ENCODE peak calls at places on chromosomes 16 and 17, in five cellular contexts. E is cardiac muscle cell; G is naive thymus-derived CD4-positive, alpha-beta T cell; B is uterus; Y is left ventricle myocardium inferior. X is an unnamed sample. For H3K4me1, the result is how much of the 10 kb centered on the place peaks cover.

GRCh38 chr17:34581446-34582184 is 2.2 kb downstream of the TMEM132E start:
- DNase-seq in B (no peak), E (peak), Y (no peak), G (no peak), X (no peak)

GRCh38 chr17:31413871-31414589 is 22.6 kb downstream of the RAB11FIP4 start:
- DNase-seq in G (no peak), B (no peak), Y (no peak), E (no peak), X (no peak)

GRCh38 chr17:15341385-15341849 is at the start of gene TEKT3:
- DNase-seq in B (peak), E (peak), Y (peak), G (no peak), X (peak)

GRCh38 chr17:36993227-36993626 is 44.5 kb downstream of the AATF start:
- DNase-seq in E (no peak), Y (no peak), B (no peak), G (no peak), X (no peak)

GRCh38 chr17:21275579-21276339 is 8.8 kb upstream of the MAP2K3 start:
- DNase-seq in Y (peak), G (peak), B (peak), E (peak), X (peak)

GRCh38 chr17:77753246-77753645 is 205.3 kb upstream of the TNRC6C start:
- DNase-seq in E (no peak), G (no peak), Y (no peak), B (no peak), X (no peak)

GRCh38 chr16:13909872-13910303 is 10.1 kb upstream of the ERCC4 start:
- DNase-seq in Y (peak), E (no peak), G (no peak), B (peak), X (no peak)

GRCh38 chr17:36643086-36643685 is 41.8 kb downstream of the MRM1 start:
- DNase-seq in B (no peak), Y (no peak), E (no peak), G (no peak), X (no peak)

GRCh38 chr17:14305785-14306496 is 5.1 kb downstream of the HS3ST3B1 start:
- DNase-seq in Y (no peak), E (no peak), G (no peak), B (no peak), X (no peak)

GRCh38 chr16:50626868-50627267 is 54.2 kb downstream of the SNX20 start:
- DNase-seq in B (no peak), Y (no peak), E (no peak), G (peak), X (no peak)

GRCh38 chr17:19724501-19725420 is 8.4 kb upstream of the SLC47A2 start:
- DNase-seq in Y (peak), E (no peak), G (peak), B (peak), X (no peak)

GRCh38 chr17:36892112-36892838 is 45.0 kb upstream of the LHX1 start:
- DNase-seq in E (no peak), Y (no peak), G (no peak), B (no peak), X (no peak)

GRCh38 chr17:57283203-57283971 is 27.1 kb downstream of the MSI2 start:
- DNase-seq in G (no peak), B (no peak), Y (no peak), E (no peak), X (no peak)

GRCh38 chr17:64259922-64260321 is 3.1 kb downstream of the TEX2 start:
- DNase-seq in B (no peak), Y (no peak), G (no peak), E (no peak), X (no peak)

GRCh38 chr17:54992797-54993639 is 24.5 kb downstream of the STXBP4 start:
- DNase-seq in Y (no peak), G (peak), E (peak), B (no peak), X (no peak)

GRCh38 chr16:80065565-80065964 is 465.0 kb upstream of the MAF start:
- DNase-seq in B (no peak), Y (no peak), E (no peak), G (no peak), X (no peak)

GRCh38 chr16:24668481-24669001 is 60.9 kb upstream of the TNRC6A start:
- DNase-seq in G (no peak), Y (no peak), E (no peak), B (peak), X (no peak)

GRCh38 chr16:24538756-24539294 is 541 bp upstream of the RBBP6 start:
- DNase-seq in G (no peak), E (no peak), Y (no peak), B (no peak), X (no peak)

GRCh38 chr17:81429813-81430510 is 34.7 kb downstream of the BAHCC1 start:
- DNase-seq in B (peak), E (no peak), G (no peak), Y (peak), X (no peak)

GRCh38 chr16:74922150-74923138 is 62.5 kb downstream of the WDR59 start:
- DNase-seq in G (no peak), E (no peak), Y (no peak), B (no peak), X (no peak)

GRCh38 chr17:64148017-64148631 is 18.2 kb upstream of the ERN1 start:
- DNase-seq in B (no peak), E (no peak), G (no peak), Y (no peak), X (no peak)

GRCh38 chr17:46995841-46996571 is 17.0 kb upstream of the RPRML start:
- DNase-seq in B (no peak), Y (no peak), E (no peak), G (no peak), X (no peak)

GRCh38 chr17:39084558-39084957 is 66.9 kb downstream of the PLXDC1 start:
- DNase-seq in Y (no peak), B (no peak), E (no peak), G (no peak), X (no peak)

GRCh38 chr17:36829676-36830075 is 107.6 kb upstream of the LHX1 start:
- DNase-seq in G (no peak), Y (no peak), B (no peak), E (no peak), X (no peak)

GRCh38 chr16:66405057-66405783 is 21.9 kb upstream of the BEAN1 start:
- DNase-seq in E (no peak), Y (no peak), B (no peak), G (no peak), X (no peak)

GRCh38 chr17:67689534-67690177 is 28.1 kb upstream of the NOL11 start:
- DNase-seq in Y (no peak), B (peak), G (peak), E (peak), X (no peak)

GRCh38 chr17:39339272-39339671 is 62.2 kb downstream of the FBXL20 start:
- DNase-seq in G (no peak), E (no peak), Y (no peak), B (no peak), X (no peak)

GRCh38 chr17:1908699-1909309 is 79.0 kb downstream of the RPA1 start:
- DNase-seq in G (peak), Y (peak), E (peak), B (peak), X (peak)

GRCh38 chr17:1718362-1719165 is 5.9 kb upstream of the WDR81 start:
- DNase-seq in Y (no peak), G (no peak), E (no peak), B (no peak), X (no peak)

GRCh38 chr17:40580140-40580539 is 14.9 kb upstream of the CCR7 start:
- DNase-seq in G (no peak), E (no peak), Y (no peak), B (no peak), X (no peak)

GRCh38 chr17:40579471-40579870 is 14.2 kb upstream of the CCR7 start:
- DNase-seq in E (no peak), Y (no peak), B (no peak), G (no peak), X (no peak)

GRCh38 chr17:40577611-40578065 is 12.4 kb upstream of the CCR7 start:
- DNase-seq in G (no peak), E (no peak), B (no peak), Y (no peak), X (no peak)

GRCh38 chr17:40582328-40582901 is 17.1 kb upstream of the CCR7 start:
- DNase-seq in G (peak), Y (peak), B (no peak), E (no peak), X (no peak)
- H3K4me1 ChIP-seq in G (half or more), Y (under half), B (under half), E (under half), X (under half)

GRCh38 chr17:28747801-28748750 is 4.3 kb downstream of the TRAF4 start:
- DNase-seq in B (no peak), Y (no peak), E (no peak), G (no peak), X (no peak)
- H3K4me1 ChIP-seq in B (under half), Y (half or more), E (under half), G (under half), X (under half)

GRCh38 chr17:79216826-79217225 is 142.2 kb downstream of the ENGASE start:
- DNase-seq in Y (no peak), B (no peak), E (no peak), G (no peak), X (no peak)

GRCh38 chr17:79216391-79216790 is 141.8 kb downstream of the ENGASE start:
- DNase-seq in E (no peak), Y (no peak), B (no peak), G (no peak), X (no peak)

GRCh38 chr17:79218825-79219200 is 144.2 kb downstream of the ENGASE start:
- DNase-seq in E (no peak), G (no peak), B (no peak), Y (no peak), X (no peak)

GRCh38 chr17:79218175-79218824 is 143.7 kb downstream of the ENGASE start:
- DNase-seq in B (no peak), G (no peak), Y (no peak), E (no peak), X (no peak)

GRCh38 chr17:79217473-79218135 is 143.0 kb downstream of the ENGASE start:
- DNase-seq in G (no peak), Y (no peak), B (no peak), E (no peak), X (no peak)
- H3K4me1 ChIP-seq in G (under half), Y (under half), B (under half), E (under half), X (under half)

GRCh38 chr16:56939801-56940200 is 7.9 kb downstream of the HERPUD1 start:
- DNase-seq in E (no peak), G (no peak), B (no peak), Y (no peak), X (no peak)

GRCh38 chr16:56941092-56941491 is 9.2 kb downstream of the HERPUD1 start:
- DNase-seq in G (no peak), E (no peak), B (no peak), Y (no peak), X (no peak)

GRCh38 chr16:56943761-56944375 is 11.9 kb downstream of the HERPUD1 start:
- DNase-seq in Y (no peak), E (no peak), B (no peak), G (no peak), X (no peak)

GRCh38 chr16:56938664-56939513 is 6.9 kb downstream of the HERPUD1 start:
- DNase-seq in E (no peak), B (no peak), Y (no peak), G (no peak), X (no peak)

DNA sequence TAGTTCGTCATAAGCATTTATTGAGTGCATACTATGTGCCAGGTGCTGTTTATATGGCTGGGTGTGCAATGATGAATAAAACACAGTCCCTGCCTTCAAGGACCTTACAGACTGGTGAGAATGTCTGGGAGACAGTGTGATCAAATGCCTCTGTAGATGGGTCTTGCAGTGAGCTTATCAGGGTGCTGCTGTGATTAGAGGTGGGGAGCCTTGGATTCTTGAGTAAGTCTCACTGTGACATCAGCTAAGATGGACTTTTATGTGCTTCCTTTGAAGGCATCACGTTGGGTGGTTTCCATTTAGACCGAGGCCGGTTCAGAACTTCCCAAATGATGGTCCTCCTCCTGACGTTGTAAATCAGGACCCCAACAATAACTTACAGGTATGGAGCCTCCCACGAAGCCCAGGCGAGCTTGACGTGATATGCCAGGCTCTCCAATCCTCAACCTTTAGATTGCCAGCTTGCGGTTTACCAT is 10.0 kb downstream of the HERPUD1 start:
- DNase-seq in B (no peak), Y (no peak), G (no peak), E (no peak), X (no peak)
- H3K4me1 ChIP-seq in B (under half), Y (under half), G (under half), E (under half), X (under half)

GRCh38 chr16:81472391-81472790 is 27.8 kb downstream of the CMIP start:
- DNase-seq in E (no peak), G (no peak), Y (no peak), B (no peak), X (no peak)
- H3K4me1 ChIP-seq in E (under half), G (under half), Y (half or more), B (under half), X (under half)

DNA sequence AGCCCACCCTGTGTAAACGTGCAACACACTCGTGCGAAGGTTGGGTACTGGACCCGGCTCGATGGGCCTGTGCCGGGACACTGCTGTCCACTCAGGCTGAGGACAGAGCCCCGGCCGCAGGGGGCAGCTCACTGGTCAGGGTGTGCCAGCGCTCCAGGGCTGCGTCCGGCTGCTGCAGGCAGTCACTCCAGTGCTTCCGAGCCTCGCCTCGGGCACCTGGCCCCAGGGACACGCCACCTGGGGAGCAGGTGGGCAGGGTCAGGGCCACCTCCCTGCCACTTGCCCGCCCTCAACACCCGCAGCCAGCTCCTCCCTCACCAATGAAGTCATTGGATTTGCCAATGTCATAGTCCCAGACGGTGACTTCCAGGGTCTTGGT is 4.7 kb downstream of the DOC2A start:
- DNase-seq in B (no peak), E (no peak), G (no peak), Y (no peak), X (no peak)
- H3K4me1 ChIP-seq in B (under half), E (under half), G (under half), Y (under half), X (under half)

DNA sequence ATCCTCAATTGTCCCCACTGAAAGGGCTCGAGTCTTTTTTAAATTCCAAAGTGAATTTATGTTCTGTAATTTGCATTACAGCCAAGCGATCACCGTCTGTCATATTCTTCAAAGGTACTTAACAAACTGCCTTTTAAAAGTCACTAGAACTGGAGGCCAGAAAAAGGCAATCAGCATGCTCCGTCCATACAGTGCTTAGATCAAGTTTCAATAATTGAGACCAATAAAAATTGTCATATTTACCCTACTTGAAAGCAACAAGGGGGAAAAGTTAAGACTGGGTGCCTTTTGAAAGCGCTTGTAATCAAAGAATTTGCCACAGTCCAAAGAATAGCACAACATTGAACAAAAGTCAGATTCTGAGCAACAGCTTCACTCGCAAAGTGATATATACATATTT is 9.0 kb upstream of the ZFHX3 start:
- DNase-seq in G (no peak), E (no peak), Y (no peak), B (no peak), X (no peak)
- H3K4me1 ChIP-seq in G (under half), E (under half), Y (half or more), B (under half), X (under half)

GRCh38 chr17:76445697-76446448 is 7.1 kb downstream of the UBE2O start:
- DNase-seq in E (no peak), Y (no peak), B (no peak), G (no peak), X (no peak)

GRCh38 chr17:76446449-76447231 is 6.3 kb downstream of the UBE2O start:
- DNase-seq in B (no peak), Y (no peak), E (peak), G (no peak), X (peak)

GRCh38 chr17:76441681-76442340 is 11.1 kb downstream of the UBE2O start:
- DNase-seq in Y (no peak), E (peak), B (no peak), G (no peak), X (no peak)

GRCh38 chr17:76442341-76443338 is 10.3 kb downstream of the UBE2O start:
- DNase-seq in G (no peak), B (no peak), Y (no peak), E (no peak), X (no peak)

GRCh38 chr17:76444518-76445311 is 8.2 kb downstream of the UBE2O start:
- DNase-seq in Y (no peak), G (no peak), B (no peak), E (no peak), X (no peak)
- H3K4me1 ChIP-seq in Y (half or more), G (under half), B (under half), E (half or more), X (under half)

GRCh38 chr16:85007815-85008214 is 3.5 kb downstream of the ZDHHC7 start:
- DNase-seq in G (no peak), Y (no peak), E (no peak), B (no peak), X (no peak)
- H3K4me1 ChIP-seq in G (under half), Y (half or more), E (under half), B (under half), X (under half)

GRCh38 chr17:9844153-9844552 is 18.4 kb downstream of the GLP2R start:
- DNase-seq in G (no peak), B (no peak), E (no peak), Y (no peak), X (no peak)

GRCh38 chr17:9845306-9845705 is 19.6 kb downstream of the GLP2R start:
- DNase-seq in E (no peak), Y (no peak), G (no peak), B (no peak), X (no peak)

GRCh38 chr17:9843152-9844010 is 17.7 kb downstream of the GLP2R start:
- DNase-seq in B (no peak), E (no peak), G (no peak), Y (no peak), X (no peak)

GRCh38 chr17:9839433-9839832 is 13.7 kb downstream of the GLP2R start:
- DNase-seq in E (no peak), G (no peak), B (no peak), Y (no peak), X (no peak)

GRCh38 chr17:9842057-9842758 is 16.5 kb downstream of the GLP2R start:
- DNase-seq in Y (peak), E (no peak), G (no peak), B (peak), X (no peak)
- H3K4me1 ChIP-seq in Y (under half), E (under half), G (under half), B (under half), X (under half)

X was measured in Caco-2.